ENCODE peak calls at places on chromosomes 7 and 10, in four cellular contexts. B, Z, P and X are unnamed samples.

GRCh38 chr10:62709200-62709599 is 95.3 kb upstream of the ADO start:
- DNase-seq in B (no peak), Z (no peak), P (no peak), X (no peak)

GRCh38 chr10:29734980-29735627 is 100.3 kb upstream of the SVIL start:
- DNase-seq in B (peak; percentile 61), Z (peak; percentile 31), P (no peak), X (peak; percentile 42)

GRCh38 chr10:1149793-1150637 is 93.8 kb downstream of the WDR37 start:
- DNase-seq in B (no peak), Z (no peak), P (no peak), X (no peak)

GRCh38 chr10:60006046-60006445 is 99.7 kb upstream of the CCDC6 start:
- DNase-seq in B (peak; percentile 44), Z (no peak), P (no peak), X (no peak)

GRCh38 chr7:28054531-28055160 is 125.9 kb downstream of the JAZF1 start:
- DNase-seq in B (no peak), Z (no peak), P (no peak), X (no peak)

GRCh38 chr10:30435068-30435422 is 1.1 kb downstream of the MAP3K8 start:
- DNase-seq in B (peak; percentile 69), Z (no peak), P (no peak), X (no peak)

GRCh38 chr7:158239290-158239981 is 348.2 kb downstream of the PTPRN2 start:
- DNase-seq in B (no peak), Z (no peak), P (no peak), X (no peak)

GRCh38 chr7:98559958-98560357 is 57.1 kb upstream of the NPTX2 start:
- DNase-seq in B (no peak), Z (no peak), P (peak; percentile 19), X (peak; percentile 71)

GRCh38 chr7:148622887-148623585 is 32.5 kb downstream of the C7orf33 start:
- DNase-seq in B (peak; percentile 23), Z (no peak), P (no peak), X (no peak)

GRCh38 chr10:24722676-24723385 is 856 bp downstream of the ARHGAP21 start:
- DNase-seq in B (peak; percentile 54), Z (peak; percentile 60), P (no peak), X (peak; percentile 48)

GRCh38 chr7:17991866-17992648 is 35.6 kb downstream of the PRPS1L1 start:
- DNase-seq in B (peak; percentile 78), Z (no peak), P (no peak), X (peak; percentile 66)

DNA sequence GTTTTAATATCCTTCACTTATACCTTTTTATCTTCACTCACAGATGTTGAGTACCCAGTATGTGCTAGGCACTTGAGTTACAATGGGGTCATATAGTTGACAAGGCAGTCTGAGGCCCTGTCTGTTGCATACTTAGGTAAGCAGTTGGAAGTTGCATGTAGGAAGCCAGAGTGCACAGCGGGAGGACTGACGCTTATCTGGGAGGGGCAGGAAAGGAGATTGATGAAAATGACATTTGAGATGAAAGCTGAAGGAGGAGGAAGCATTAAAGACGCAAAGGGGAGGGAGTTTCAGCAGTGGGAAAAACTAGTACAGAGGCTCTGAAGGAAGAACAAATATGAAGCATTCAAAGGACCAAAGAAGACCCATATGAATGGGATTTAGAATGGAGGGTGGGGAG is 266.2 kb downstream of the HTR7 start:
- DNase-seq in B (no peak), Z (no peak), P (no peak), X (no peak)
- H2BK12ac ChIP-seq in B (no peak overlapping the region), Z (no peak overlapping the region), P (no peak overlapping the region), X (no peak overlapping the region)

GRCh38 chr7:140641532-140642191 is 1.0 kb upstream of the DENND2A start:
- DNase-seq in B (peak; percentile 88), Z (no peak), P (no peak), X (peak; percentile 45)

GRCh38 chr7:140640727-140641531 is at the start of gene DENND2A:
- DNase-seq in B (peak; percentile 97), Z (peak; percentile 87), P (no peak), X (peak; percentile 83)

GRCh38 chr7:140639366-140640053 is 1.1 kb downstream of the DENND2A start:
- DNase-seq in B (peak; percentile 67), Z (no peak), P (no peak), X (no peak)

GRCh38 chr7:140638311-140638791 is 2.3 kb downstream of the DENND2A start:
- DNase-seq in B (peak; percentile 93), Z (no peak), P (no peak), X (peak; percentile 84)

DNA sequence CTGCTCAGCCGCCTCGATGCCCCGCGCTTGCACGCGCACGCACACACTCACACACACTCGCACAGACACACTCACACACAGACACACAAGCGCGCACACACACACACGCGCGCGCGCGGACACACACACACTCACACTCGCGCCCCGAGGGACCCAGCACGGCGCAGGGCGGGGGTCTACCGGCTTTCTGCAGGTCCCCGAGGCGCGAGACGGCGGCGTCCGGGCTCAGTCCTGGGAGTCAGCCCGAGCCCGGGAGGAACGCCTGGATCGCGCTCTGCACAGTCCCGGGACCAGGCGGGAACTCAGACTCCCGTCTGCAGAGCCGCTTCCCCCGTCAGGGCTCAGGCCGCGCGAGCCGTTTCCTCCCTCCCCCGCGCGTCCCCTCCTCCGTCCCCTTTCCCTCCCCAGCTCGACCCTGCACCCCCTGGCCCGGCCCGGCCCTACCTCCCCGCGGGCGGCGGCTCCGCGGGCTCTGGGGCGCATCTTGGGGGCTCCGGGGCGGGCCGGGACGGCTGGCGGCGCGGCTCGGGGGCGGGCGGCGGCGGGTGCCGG is 477 bp downstream of the DENND2A start:
- DNase-seq in B (peak; percentile 56), Z (no peak), P (no peak), X (peak; percentile 51)
- H2BK12ac ChIP-seq in B (peak overlapping the region; percentile 33), Z (no peak overlapping the region), P (peak overlapping the region; percentile 68), X (no peak overlapping the region)

DNA sequence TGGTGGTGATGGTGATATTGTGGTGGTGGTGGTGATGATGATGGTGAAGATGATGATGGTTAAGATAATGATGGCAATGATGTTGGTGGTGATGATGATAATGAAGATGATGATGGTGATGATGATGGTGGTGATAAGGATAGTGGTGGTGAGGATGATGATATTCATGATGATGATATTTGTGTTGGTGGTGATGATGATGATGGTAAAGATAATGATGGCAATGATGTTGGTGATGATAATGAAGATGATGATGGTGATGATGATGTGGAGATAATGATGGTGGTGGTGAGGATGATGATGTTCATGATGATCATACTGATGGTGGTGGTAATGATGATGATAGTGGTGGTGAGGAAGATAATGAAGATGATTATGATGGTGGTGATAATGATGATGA is 30.7 kb upstream of the SDK1 start:
- DNase-seq in B (no peak), Z (no peak), P (no peak), X (no peak)
- H2BK12ac ChIP-seq in B (no peak overlapping the region), Z (no peak overlapping the region), P (no peak overlapping the region), X (no peak overlapping the region)

GRCh38 chr10:76334306-76334705 is 902.9 kb downstream of the LRMDA start:
- DNase-seq in B (no peak), Z (no peak), P (no peak), X (no peak)

GRCh38 chr10:76336213-76336963 is 905.0 kb downstream of the LRMDA start:
- DNase-seq in B (no peak), Z (no peak), P (no peak), X (no peak)

GRCh38 chr10:76333801-76334200 is 902.4 kb downstream of the LRMDA start:
- DNase-seq in B (no peak), Z (no peak), P (no peak), X (no peak)

GRCh38 chr10:76338187-76338586 is 906.8 kb downstream of the LRMDA start:
- DNase-seq in B (no peak), Z (no peak), P (no peak), X (no peak)

DNA sequence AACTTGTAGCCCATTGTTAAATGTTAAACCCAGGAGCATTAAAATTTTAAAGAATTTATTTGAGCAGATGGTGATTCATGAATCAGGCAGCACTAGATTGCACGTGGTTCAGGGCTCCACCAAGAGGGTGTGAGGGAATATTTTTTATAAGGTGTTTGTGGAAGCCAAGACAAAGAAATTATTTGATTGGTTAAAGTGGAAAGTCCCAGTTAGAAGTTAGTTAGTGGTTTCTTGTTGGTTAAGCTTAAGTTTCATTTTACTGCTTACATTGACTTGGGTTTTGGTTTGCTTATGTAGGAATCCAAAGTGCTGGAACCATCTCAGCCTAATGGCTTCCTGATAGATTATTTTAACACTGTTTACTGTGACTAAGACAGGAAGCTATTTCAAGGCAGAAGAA is 906.2 kb downstream of the LRMDA start:
- DNase-seq in B (no peak), Z (no peak), P (no peak), X (no peak)
- H2BK12ac ChIP-seq in B (no peak overlapping the region), Z (no peak overlapping the region), P (peak overlapping the region; percentile 88), X (no peak overlapping the region)

DNA sequence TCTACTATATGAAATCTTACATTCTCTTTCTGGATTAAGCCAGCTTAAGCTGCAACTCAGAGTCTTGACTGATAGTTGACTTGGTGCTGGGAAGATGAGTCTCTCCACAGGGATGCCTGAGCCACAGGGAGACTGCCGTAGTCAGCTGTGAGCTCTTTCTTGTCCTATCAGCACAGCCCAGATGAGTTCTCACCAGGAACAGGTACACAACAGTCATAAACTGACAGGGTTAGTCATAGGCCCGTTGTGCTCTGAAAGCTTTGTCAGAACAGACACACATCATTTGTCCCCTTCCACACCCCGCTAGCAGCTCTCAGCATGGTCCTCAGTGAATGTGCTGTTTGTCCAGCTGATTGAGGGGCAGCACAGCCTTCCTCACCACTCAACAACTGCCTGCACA is 221.6 kb downstream of the RPS24 start:
- DNase-seq in B (no peak), Z (no peak), P (no peak), X (no peak)
- H2BK12ac ChIP-seq in B (peak overlapping the region; percentile 66), Z (no peak overlapping the region), P (no peak overlapping the region), X (no peak overlapping the region)

GRCh38 chr10:2508971-2509605 is 558.3 kb upstream of the PFKP start:
- DNase-seq in B (no peak), Z (no peak), P (no peak), X (no peak)
- H2BK12ac ChIP-seq in B (no peak overlapping the region), Z (peak overlapping the region; percentile 50), P (no peak overlapping the region), X (no peak overlapping the region)

GRCh38 chr10:125034671-125035070 is 92.7 kb downstream of the ZRANB1 start:
- DNase-seq in B (no peak), Z (no peak), P (no peak), X (no peak)
- H2BK12ac ChIP-seq in B (no peak overlapping the region), Z (no peak overlapping the region), P (no peak overlapping the region), X (no peak overlapping the region)

GRCh38 chr10:103493362-103493871 is at the start of gene NEURL1:
- DNase-seq in B (peak; percentile 71), Z (peak; percentile 66), P (no peak), X (peak; percentile 62)
- H2BK12ac ChIP-seq in B (peak within 1 kb of the TSS; percentile 14), Z (peak within 1 kb of the TSS; percentile 26), P (no peak within 1 kb of the TSS), X (no peak within 1 kb of the TSS)